ENCODE peak calls at places on chromosomes 5 and 9, in eight cellular contexts. Y, U, H, C, J, B, M and A are unnamed samples.

GRCh38 chr5:74303575-74303974 is 337.0 kb downstream of the ENC1 start:
- DNase-seq in Y (no peak), U (no peak), H (no peak), C (no peak), J (no peak), B (no peak), M (no peak), A (no peak)

GRCh38 chr9:134290603-134291451 is 35.4 kb upstream of the RXRA start:
- DNase-seq in Y (no peak), U (no peak), H (no peak), C (no peak), J (no peak), B (no peak), M (peak), A (no peak)

GRCh38 chr5:1728846-1729245 is 70.8 kb downstream of the MRPL36 start:
- DNase-seq in Y (no peak), U (no peak), H (no peak), C (peak), J (no peak), B (no peak), M (no peak), A (no peak)

GRCh38 chr5:59380350-59380951 is 513.1 kb downstream of the PDE4D start:
- DNase-seq in Y (no peak), U (peak), H (peak), C (no peak), J (peak), B (peak), M (no peak), A (peak)

GRCh38 chr9:137168907-137169763 is 716 bp downstream of the LRRC26 start:
- DNase-seq in Y (peak), U (peak), H (peak), C (no peak), J (peak), B (peak), M (no peak), A (peak)

GRCh38 chr5:167284491-167284890 is 1007.0 kb upstream of the WWC1 start:
- DNase-seq in Y (no peak), U (no peak), H (peak), C (no peak), J (peak), B (no peak), M (no peak), A (no peak)

GRCh38 chr9:131809941-131810344 is 70.1 kb upstream of the RAPGEF1 start:
- DNase-seq in Y (no peak), U (peak), H (peak), C (no peak), J (peak), B (peak), M (no peak), A (no peak)

GRCh38 chr5:174259691-174260420 is 214.3 kb downstream of the NSG2 start:
- DNase-seq in Y (no peak), U (no peak), H (no peak), C (no peak), J (no peak), B (no peak), M (no peak), A (no peak)

GRCh38 chr5:104498281-104498680 is 935.7 kb upstream of the NUDT12 start:
- DNase-seq in Y (no peak), U (no peak), H (peak), C (no peak), J (no peak), B (no peak), M (no peak), A (no peak)

GRCh38 chr9:99778308-99778707 is 43.4 kb upstream of the NR4A3 start:
- DNase-seq in Y (no peak), U (no peak), H (peak), C (no peak), J (peak), B (peak), M (no peak), A (peak)